ENCODE peak calls at places on chromosomes 11 and 22, in nine cellular contexts. One of them, this sample, is unnamed.

GRCh38 chr11:12179019-12179418 is 68.6 kb downstream of the MICAL2 start:
- DNase-seq in activated CD4-positive, alpha-beta T cell treated with anti-CD3 and anti-CD28 coated beads for 36 hours: peak; percentile 54
- DNase-seq in T-cell: no peak
- DNase-seq in iPS-NIHi11: peak; percentile 47
- DNase-seq in stimulated activated CD4-positive, alpha-beta T cell treated with anti-CD3 and anti-CD28 coated beads, Interleukin-4, amount 100 ng/mL, for 4 hours: no peak
- DNase-seq in upper lobe of right lung: peak; percentile 80
- DNase-seq in NCI-H748 treated with DMSO at 0.1 percent for 48 hours: no peak
- DNase-seq in stimulated activated CD8-positive, alpha-beta memory T cell treated with anti-CD3 and anti-CD28 coated beads, Interleukin-12 subunit alpha, Interleukin-12 subunit beta, amount 100 ng/mL, for 1 hour: no peak
- DNase-seq in H9: no peak
- DNase-seq in this sample: no peak

GRCh38 chr11:69816671-69817070 is 2.5 kb downstream of the FGF3 start:
- DNase-seq in activated CD4-positive, alpha-beta T cell treated with anti-CD3 and anti-CD28 coated beads for 36 hours: no peak
- DNase-seq in T-cell: no peak
- DNase-seq in iPS-NIHi11: no peak
- DNase-seq in stimulated activated CD4-positive, alpha-beta T cell treated with anti-CD3 and anti-CD28 coated beads, Interleukin-4, amount 100 ng/mL, for 4 hours: no peak
- DNase-seq in upper lobe of right lung: no peak
- DNase-seq in NCI-H748 treated with DMSO at 0.1 percent for 48 hours: no peak
- DNase-seq in stimulated activated CD8-positive, alpha-beta memory T cell treated with anti-CD3 and anti-CD28 coated beads, Interleukin-12 subunit alpha, Interleukin-12 subunit beta, amount 100 ng/mL, for 1 hour: no peak
- DNase-seq in H9: no peak
- DNase-seq in this sample: no peak

GRCh38 chr11:69912911-69913451 is 93.8 kb upstream of the FGF3 start:
- DNase-seq in activated CD4-positive, alpha-beta T cell treated with anti-CD3 and anti-CD28 coated beads for 36 hours: peak; percentile 55
- DNase-seq in T-cell: no peak
- DNase-seq in iPS-NIHi11: no peak
- DNase-seq in stimulated activated CD4-positive, alpha-beta T cell treated with anti-CD3 and anti-CD28 coated beads, Interleukin-4, amount 100 ng/mL, for 4 hours: no peak
- DNase-seq in upper lobe of right lung: peak; percentile 61
- DNase-seq in NCI-H748 treated with DMSO at 0.1 percent for 48 hours: no peak
- DNase-seq in stimulated activated CD8-positive, alpha-beta memory T cell treated with anti-CD3 and anti-CD28 coated beads, Interleukin-12 subunit alpha, Interleukin-12 subunit beta, amount 100 ng/mL, for 1 hour: no peak
- DNase-seq in H9: peak; percentile 46
- DNase-seq in this sample: no peak

GRCh38 chr22:44659140-44659539 is 42.9 kb upstream of the PRR5 start:
- DNase-seq in activated CD4-positive, alpha-beta T cell treated with anti-CD3 and anti-CD28 coated beads for 36 hours: no peak
- DNase-seq in T-cell: no peak
- DNase-seq in iPS-NIHi11: no peak
- DNase-seq in stimulated activated CD4-positive, alpha-beta T cell treated with anti-CD3 and anti-CD28 coated beads, Interleukin-4, amount 100 ng/mL, for 4 hours: no peak
- DNase-seq in upper lobe of right lung: no peak
- DNase-seq in NCI-H748 treated with DMSO at 0.1 percent for 48 hours: no peak
- DNase-seq in stimulated activated CD8-positive, alpha-beta memory T cell treated with anti-CD3 and anti-CD28 coated beads, Interleukin-12 subunit alpha, Interleukin-12 subunit beta, amount 100 ng/mL, for 1 hour: no peak
- DNase-seq in H9: peak; percentile 27
- DNase-seq in this sample: no peak

GRCh38 chr22:43637861-43638260 is 174.2 kb downstream of the EFCAB6 start:
- DNase-seq in activated CD4-positive, alpha-beta T cell treated with anti-CD3 and anti-CD28 coated beads for 36 hours: no peak
- DNase-seq in T-cell: no peak
- DNase-seq in iPS-NIHi11: no peak
- DNase-seq in stimulated activated CD4-positive, alpha-beta T cell treated with anti-CD3 and anti-CD28 coated beads, Interleukin-4, amount 100 ng/mL, for 4 hours: no peak
- DNase-seq in upper lobe of right lung: no peak
- DNase-seq in NCI-H748 treated with DMSO at 0.1 percent for 48 hours: no peak
- DNase-seq in stimulated activated CD8-positive, alpha-beta memory T cell treated with anti-CD3 and anti-CD28 coated beads, Interleukin-12 subunit alpha, Interleukin-12 subunit beta, amount 100 ng/mL, for 1 hour: no peak
- DNase-seq in H9: no peak
- DNase-seq in this sample: no peak

GRCh38 chr11:125273519-125274000 is 109.0 kb downstream of the PKNOX2 start:
- DNase-seq in activated CD4-positive, alpha-beta T cell treated with anti-CD3 and anti-CD28 coated beads for 36 hours: no peak
- DNase-seq in T-cell: no peak
- DNase-seq in iPS-NIHi11: no peak
- DNase-seq in stimulated activated CD4-positive, alpha-beta T cell treated with anti-CD3 and anti-CD28 coated beads, Interleukin-4, amount 100 ng/mL, for 4 hours: no peak
- DNase-seq in upper lobe of right lung: no peak
- DNase-seq in NCI-H748 treated with DMSO at 0.1 percent for 48 hours: no peak
- DNase-seq in stimulated activated CD8-positive, alpha-beta memory T cell treated with anti-CD3 and anti-CD28 coated beads, Interleukin-12 subunit alpha, Interleukin-12 subunit beta, amount 100 ng/mL, for 1 hour: no peak
- DNase-seq in H9: no peak
- DNase-seq in this sample: no peak

GRCh38 chr11:95985174-95985808 is 61.4 kb upstream of the MTMR2 start:
- DNase-seq in activated CD4-positive, alpha-beta T cell treated with anti-CD3 and anti-CD28 coated beads for 36 hours: no peak
- DNase-seq in T-cell: no peak
- DNase-seq in iPS-NIHi11: no peak
- DNase-seq in stimulated activated CD4-positive, alpha-beta T cell treated with anti-CD3 and anti-CD28 coated beads, Interleukin-4, amount 100 ng/mL, for 4 hours: no peak
- DNase-seq in upper lobe of right lung: no peak
- DNase-seq in NCI-H748 treated with DMSO at 0.1 percent for 48 hours: no peak
- DNase-seq in stimulated activated CD8-positive, alpha-beta memory T cell treated with anti-CD3 and anti-CD28 coated beads, Interleukin-12 subunit alpha, Interleukin-12 subunit beta, amount 100 ng/mL, for 1 hour: no peak
- DNase-seq in H9: no peak
- DNase-seq in this sample: no peak

GRCh38 chr22:37662039-37662438 is 3.5 kb downstream of the PDXP start:
- DNase-seq in activated CD4-positive, alpha-beta T cell treated with anti-CD3 and anti-CD28 coated beads for 36 hours: no peak
- DNase-seq in T-cell: no peak
- DNase-seq in iPS-NIHi11: no peak
- DNase-seq in stimulated activated CD4-positive, alpha-beta T cell treated with anti-CD3 and anti-CD28 coated beads, Interleukin-4, amount 100 ng/mL, for 4 hours: no peak
- DNase-seq in upper lobe of right lung: no peak
- DNase-seq in NCI-H748 treated with DMSO at 0.1 percent for 48 hours: no peak
- DNase-seq in stimulated activated CD8-positive, alpha-beta memory T cell treated with anti-CD3 and anti-CD28 coated beads, Interleukin-12 subunit alpha, Interleukin-12 subunit beta, amount 100 ng/mL, for 1 hour: no peak
- DNase-seq in H9: no peak
- DNase-seq in this sample: no peak

GRCh38 chr22:40681451-40681850 is 2.2 kb downstream of the MCHR1 start:
- DNase-seq in activated CD4-positive, alpha-beta T cell treated with anti-CD3 and anti-CD28 coated beads for 36 hours: no peak
- DNase-seq in T-cell: no peak
- DNase-seq in iPS-NIHi11: no peak
- DNase-seq in stimulated activated CD4-positive, alpha-beta T cell treated with anti-CD3 and anti-CD28 coated beads, Interleukin-4, amount 100 ng/mL, for 4 hours: no peak
- DNase-seq in upper lobe of right lung: no peak
- DNase-seq in NCI-H748 treated with DMSO at 0.1 percent for 48 hours: no peak
- DNase-seq in stimulated activated CD8-positive, alpha-beta memory T cell treated with anti-CD3 and anti-CD28 coated beads, Interleukin-12 subunit alpha, Interleukin-12 subunit beta, amount 100 ng/mL, for 1 hour: no peak
- DNase-seq in H9: no peak
- DNase-seq in this sample: no peak

GRCh38 chr11:93396356-93396755 is 65.8 kb downstream of the DEUP1 start:
- DNase-seq in activated CD4-positive, alpha-beta T cell treated with anti-CD3 and anti-CD28 coated beads for 36 hours: no peak
- DNase-seq in T-cell: no peak
- DNase-seq in iPS-NIHi11: no peak
- DNase-seq in stimulated activated CD4-positive, alpha-beta T cell treated with anti-CD3 and anti-CD28 coated beads, Interleukin-4, amount 100 ng/mL, for 4 hours: no peak
- DNase-seq in upper lobe of right lung: no peak
- DNase-seq in NCI-H748 treated with DMSO at 0.1 percent for 48 hours: no peak
- DNase-seq in stimulated activated CD8-positive, alpha-beta memory T cell treated with anti-CD3 and anti-CD28 coated beads, Interleukin-12 subunit alpha, Interleukin-12 subunit beta, amount 100 ng/mL, for 1 hour: no peak
- DNase-seq in H9: no peak
- DNase-seq in this sample: no peak

GRCh38 chr11:128802358-128802981 is 64.6 kb downstream of the KCNJ1 start:
- DNase-seq in activated CD4-positive, alpha-beta T cell treated with anti-CD3 and anti-CD28 coated beads for 36 hours: no peak
- DNase-seq in T-cell: no peak
- DNase-seq in iPS-NIHi11: peak; percentile 68
- DNase-seq in stimulated activated CD4-positive, alpha-beta T cell treated with anti-CD3 and anti-CD28 coated beads, Interleukin-4, amount 100 ng/mL, for 4 hours: no peak
- DNase-seq in upper lobe of right lung: no peak
- DNase-seq in NCI-H748 treated with DMSO at 0.1 percent for 48 hours: no peak
- DNase-seq in stimulated activated CD8-positive, alpha-beta memory T cell treated with anti-CD3 and anti-CD28 coated beads, Interleukin-12 subunit alpha, Interleukin-12 subunit beta, amount 100 ng/mL, for 1 hour: no peak
- DNase-seq in H9: peak; percentile 68
- DNase-seq in this sample: peak; percentile 72

GRCh38 chr11:63573881-63574855 is 11.0 kb upstream of the PLAAT2 start:
- DNase-seq in activated CD4-positive, alpha-beta T cell treated with anti-CD3 and anti-CD28 coated beads for 36 hours: peak; percentile 46
- DNase-seq in T-cell: no peak
- DNase-seq in iPS-NIHi11: no peak
- DNase-seq in stimulated activated CD4-positive, alpha-beta T cell treated with anti-CD3 and anti-CD28 coated beads, Interleukin-4, amount 100 ng/mL, for 4 hours: no peak
- DNase-seq in upper lobe of right lung: no peak
- DNase-seq in NCI-H748 treated with DMSO at 0.1 percent for 48 hours: no peak
- DNase-seq in stimulated activated CD8-positive, alpha-beta memory T cell treated with anti-CD3 and anti-CD28 coated beads, Interleukin-12 subunit alpha, Interleukin-12 subunit beta, amount 100 ng/mL, for 1 hour: no peak
- DNase-seq in H9: peak; percentile 31
- DNase-seq in this sample: no peak

GRCh38 chr11:12457030-12457600 is 79.7 kb downstream of the PARVA start:
- DNase-seq in activated CD4-positive, alpha-beta T cell treated with anti-CD3 and anti-CD28 coated beads for 36 hours: no peak
- DNase-seq in T-cell: no peak
- DNase-seq in iPS-NIHi11: no peak
- DNase-seq in stimulated activated CD4-positive, alpha-beta T cell treated with anti-CD3 and anti-CD28 coated beads, Interleukin-4, amount 100 ng/mL, for 4 hours: no peak
- DNase-seq in upper lobe of right lung: no peak
- DNase-seq in NCI-H748 treated with DMSO at 0.1 percent for 48 hours: no peak
- DNase-seq in stimulated activated CD8-positive, alpha-beta memory T cell treated with anti-CD3 and anti-CD28 coated beads, Interleukin-12 subunit alpha, Interleukin-12 subunit beta, amount 100 ng/mL, for 1 hour: no peak
- DNase-seq in H9: no peak
- DNase-seq in this sample: no peak

GRCh38 chr22:43446037-43446803 is 34.4 kb downstream of the MPPED1 start:
- DNase-seq in activated CD4-positive, alpha-beta T cell treated with anti-CD3 and anti-CD28 coated beads for 36 hours: no peak
- DNase-seq in T-cell: no peak
- DNase-seq in iPS-NIHi11: no peak
- DNase-seq in stimulated activated CD4-positive, alpha-beta T cell treated with anti-CD3 and anti-CD28 coated beads, Interleukin-4, amount 100 ng/mL, for 4 hours: no peak
- DNase-seq in upper lobe of right lung: peak; percentile 36
- DNase-seq in NCI-H748 treated with DMSO at 0.1 percent for 48 hours: no peak
- DNase-seq in stimulated activated CD8-positive, alpha-beta memory T cell treated with anti-CD3 and anti-CD28 coated beads, Interleukin-12 subunit alpha, Interleukin-12 subunit beta, amount 100 ng/mL, for 1 hour: no peak
- DNase-seq in H9: no peak
- DNase-seq in this sample: peak; percentile 48

GRCh38 chr11:16356057-16356750 is at the start of gene SOX6:
- DNase-seq in activated CD4-positive, alpha-beta T cell treated with anti-CD3 and anti-CD28 coated beads for 36 hours: no peak
- DNase-seq in T-cell: no peak
- DNase-seq in iPS-NIHi11: peak; percentile 14
- DNase-seq in stimulated activated CD4-positive, alpha-beta T cell treated with anti-CD3 and anti-CD28 coated beads, Interleukin-4, amount 100 ng/mL, for 4 hours: no peak
- DNase-seq in upper lobe of right lung: no peak
- DNase-seq in NCI-H748 treated with DMSO at 0.1 percent for 48 hours: peak; percentile 6
- DNase-seq in stimulated activated CD8-positive, alpha-beta memory T cell treated with anti-CD3 and anti-CD28 coated beads, Interleukin-12 subunit alpha, Interleukin-12 subunit beta, amount 100 ng/mL, for 1 hour: no peak
- DNase-seq in H9: no peak
- DNase-seq in this sample: no peak

GRCh38 chr22:50314081-50314454 is 6.6 kb upstream of the PLXNB2 start:
- DNase-seq in activated CD4-positive, alpha-beta T cell treated with anti-CD3 and anti-CD28 coated beads for 36 hours: no peak
- DNase-seq in T-cell: no peak
- DNase-seq in iPS-NIHi11: peak; percentile 1
- DNase-seq in stimulated activated CD4-positive, alpha-beta T cell treated with anti-CD3 and anti-CD28 coated beads, Interleukin-4, amount 100 ng/mL, for 4 hours: no peak
- DNase-seq in upper lobe of right lung: no peak
- DNase-seq in NCI-H748 treated with DMSO at 0.1 percent for 48 hours: no peak
- DNase-seq in stimulated activated CD8-positive, alpha-beta memory T cell treated with anti-CD3 and anti-CD28 coated beads, Interleukin-12 subunit alpha, Interleukin-12 subunit beta, amount 100 ng/mL, for 1 hour: no peak
- DNase-seq in H9: no peak
- DNase-seq in this sample: no peak

GRCh38 chr11:133118563-133119303 is 413.6 kb downstream of the OPCML start:
- DNase-seq in activated CD4-positive, alpha-beta T cell treated with anti-CD3 and anti-CD28 coated beads for 36 hours: no peak
- DNase-seq in T-cell: no peak
- DNase-seq in iPS-NIHi11: no peak
- DNase-seq in stimulated activated CD4-positive, alpha-beta T cell treated with anti-CD3 and anti-CD28 coated beads, Interleukin-4, amount 100 ng/mL, for 4 hours: no peak
- DNase-seq in upper lobe of right lung: no peak
- DNase-seq in NCI-H748 treated with DMSO at 0.1 percent for 48 hours: no peak
- DNase-seq in stimulated activated CD8-positive, alpha-beta memory T cell treated with anti-CD3 and anti-CD28 coated beads, Interleukin-12 subunit alpha, Interleukin-12 subunit beta, amount 100 ng/mL, for 1 hour: no peak
- DNase-seq in H9: no peak
- DNase-seq in this sample: no peak

GRCh38 chr11:83025267-83025704 is 46.4 kb downstream of the RAB30 start:
- DNase-seq in activated CD4-positive, alpha-beta T cell treated with anti-CD3 and anti-CD28 coated beads for 36 hours: no peak
- DNase-seq in T-cell: no peak
- DNase-seq in iPS-NIHi11: no peak
- DNase-seq in stimulated activated CD4-positive, alpha-beta T cell treated with anti-CD3 and anti-CD28 coated beads, Interleukin-4, amount 100 ng/mL, for 4 hours: no peak
- DNase-seq in upper lobe of right lung: no peak
- DNase-seq in NCI-H748 treated with DMSO at 0.1 percent for 48 hours: peak; percentile 76
- DNase-seq in stimulated activated CD8-positive, alpha-beta memory T cell treated with anti-CD3 and anti-CD28 coated beads, Interleukin-12 subunit alpha, Interleukin-12 subunit beta, amount 100 ng/mL, for 1 hour: no peak
- DNase-seq in H9: no peak
- DNase-seq in this sample: peak; percentile 38

GRCh38 chr11:126146454-126147192 is 64.8 kb downstream of the RPUSD4 start:
- DNase-seq in activated CD4-positive, alpha-beta T cell treated with anti-CD3 and anti-CD28 coated beads for 36 hours: no peak
- DNase-seq in T-cell: no peak
- DNase-seq in iPS-NIHi11: peak; percentile 79
- DNase-seq in stimulated activated CD4-positive, alpha-beta T cell treated with anti-CD3 and anti-CD28 coated beads, Interleukin-4, amount 100 ng/mL, for 4 hours: no peak
- DNase-seq in upper lobe of right lung: no peak
- DNase-seq in NCI-H748 treated with DMSO at 0.1 percent for 48 hours: peak; percentile 21
- DNase-seq in stimulated activated CD8-positive, alpha-beta memory T cell treated with anti-CD3 and anti-CD28 coated beads, Interleukin-12 subunit alpha, Interleukin-12 subunit beta, amount 100 ng/mL, for 1 hour: no peak
- DNase-seq in H9: peak; percentile 86
- DNase-seq in this sample: no peak

GRCh38 chr22:36853407-36854099 is 7.3 kb upstream of the NCF4 start:
- DNase-seq in activated CD4-positive, alpha-beta T cell treated with anti-CD3 and anti-CD28 coated beads for 36 hours: peak; percentile 96
- DNase-seq in T-cell: peak; percentile 83
- DNase-seq in iPS-NIHi11: peak; percentile 78
- DNase-seq in stimulated activated CD4-positive, alpha-beta T cell treated with anti-CD3 and anti-CD28 coated beads, Interleukin-4, amount 100 ng/mL, for 4 hours: peak; percentile 87
- DNase-seq in upper lobe of right lung: peak; percentile 92
- DNase-seq in NCI-H748 treated with DMSO at 0.1 percent for 48 hours: no peak
- DNase-seq in stimulated activated CD8-positive, alpha-beta memory T cell treated with anti-CD3 and anti-CD28 coated beads, Interleukin-12 subunit alpha, Interleukin-12 subunit beta, amount 100 ng/mL, for 1 hour: peak; percentile 72
- DNase-seq in H9: peak; percentile 87
- DNase-seq in this sample: peak; percentile 62

GRCh38 chr11:84685976-84686375 is 941.2 kb downstream of the DLG2 start:
- DNase-seq in activated CD4-positive, alpha-beta T cell treated with anti-CD3 and anti-CD28 coated beads for 36 hours: no peak
- DNase-seq in T-cell: no peak
- DNase-seq in iPS-NIHi11: no peak
- DNase-seq in stimulated activated CD4-positive, alpha-beta T cell treated with anti-CD3 and anti-CD28 coated beads, Interleukin-4, amount 100 ng/mL, for 4 hours: no peak
- DNase-seq in upper lobe of right lung: no peak
- DNase-seq in NCI-H748 treated with DMSO at 0.1 percent for 48 hours: no peak
- DNase-seq in stimulated activated CD8-positive, alpha-beta memory T cell treated with anti-CD3 and anti-CD28 coated beads, Interleukin-12 subunit alpha, Interleukin-12 subunit beta, amount 100 ng/mL, for 1 hour: no peak
- DNase-seq in H9: no peak
- DNase-seq in this sample: no peak

GRCh38 chr11:46305295-46305694 is 27.8 kb downstream of the CREB3L1 start:
- DNase-seq in activated CD4-positive, alpha-beta T cell treated with anti-CD3 and anti-CD28 coated beads for 36 hours: no peak
- DNase-seq in T-cell: peak; percentile 18
- DNase-seq in iPS-NIHi11: no peak
- DNase-seq in stimulated activated CD4-positive, alpha-beta T cell treated with anti-CD3 and anti-CD28 coated beads, Interleukin-4, amount 100 ng/mL, for 4 hours: no peak
- DNase-seq in upper lobe of right lung: no peak
- DNase-seq in NCI-H748 treated with DMSO at 0.1 percent for 48 hours: no peak
- DNase-seq in stimulated activated CD8-positive, alpha-beta memory T cell treated with anti-CD3 and anti-CD28 coated beads, Interleukin-12 subunit alpha, Interleukin-12 subunit beta, amount 100 ng/mL, for 1 hour: no peak
- DNase-seq in H9: no peak
- DNase-seq in this sample: no peak

GRCh38 chr11:74320538-74320937 is 9.1 kb upstream of the P4HA3 start:
- DNase-seq in activated CD4-positive, alpha-beta T cell treated with anti-CD3 and anti-CD28 coated beads for 36 hours: no peak
- DNase-seq in T-cell: no peak
- DNase-seq in iPS-NIHi11: no peak
- DNase-seq in stimulated activated CD4-positive, alpha-beta T cell treated with anti-CD3 and anti-CD28 coated beads, Interleukin-4, amount 100 ng/mL, for 4 hours: no peak
- DNase-seq in upper lobe of right lung: no peak
- DNase-seq in NCI-H748 treated with DMSO at 0.1 percent for 48 hours: no peak
- DNase-seq in stimulated activated CD8-positive, alpha-beta memory T cell treated with anti-CD3 and anti-CD28 coated beads, Interleukin-12 subunit alpha, Interleukin-12 subunit beta, amount 100 ng/mL, for 1 hour: no peak
- DNase-seq in H9: no peak
- DNase-seq in this sample: peak; percentile 60

GRCh38 chr11:59053387-59053786 is 32.7 kb upstream of the GLYATL1B start:
- DNase-seq in activated CD4-positive, alpha-beta T cell treated with anti-CD3 and anti-CD28 coated beads for 36 hours: peak; percentile 89
- DNase-seq in T-cell: peak; percentile 62
- DNase-seq in iPS-NIHi11: peak; percentile 26
- DNase-seq in stimulated activated CD4-positive, alpha-beta T cell treated with anti-CD3 and anti-CD28 coated beads, Interleukin-4, amount 100 ng/mL, for 4 hours: peak; percentile 79
- DNase-seq in upper lobe of right lung: peak; percentile 81
- DNase-seq in NCI-H748 treated with DMSO at 0.1 percent for 48 hours: no peak
- DNase-seq in stimulated activated CD8-positive, alpha-beta memory T cell treated with anti-CD3 and anti-CD28 coated beads, Interleukin-12 subunit alpha, Interleukin-12 subunit beta, amount 100 ng/mL, for 1 hour: peak; percentile 73
- DNase-seq in H9: peak; percentile 62
- DNase-seq in this sample: peak; percentile 75

GRCh38 chr11:75839851-75840250 is 24.8 kb downstream of the UVRAG start:
- DNase-seq in activated CD4-positive, alpha-beta T cell treated with anti-CD3 and anti-CD28 coated beads for 36 hours: no peak
- DNase-seq in T-cell: no peak
- DNase-seq in iPS-NIHi11: no peak
- DNase-seq in stimulated activated CD4-positive, alpha-beta T cell treated with anti-CD3 and anti-CD28 coated beads, Interleukin-4, amount 100 ng/mL, for 4 hours: no peak
- DNase-seq in upper lobe of right lung: no peak
- DNase-seq in NCI-H748 treated with DMSO at 0.1 percent for 48 hours: no peak
- DNase-seq in stimulated activated CD8-positive, alpha-beta memory T cell treated with anti-CD3 and anti-CD28 coated beads, Interleukin-12 subunit alpha, Interleukin-12 subunit beta, amount 100 ng/mL, for 1 hour: no peak
- DNase-seq in H9: no peak
- DNase-seq in this sample: no peak

GRCh38 chr11:2379471-2380174 is 2.5 kb downstream of the CD81 start:
- DNase-seq in activated CD4-positive, alpha-beta T cell treated with anti-CD3 and anti-CD28 coated beads for 36 hours: no peak
- DNase-seq in T-cell: no peak
- DNase-seq in iPS-NIHi11: no peak
- DNase-seq in stimulated activated CD4-positive, alpha-beta T cell treated with anti-CD3 and anti-CD28 coated beads, Interleukin-4, amount 100 ng/mL, for 4 hours: no peak
- DNase-seq in upper lobe of right lung: no peak
- DNase-seq in NCI-H748 treated with DMSO at 0.1 percent for 48 hours: no peak
- DNase-seq in stimulated activated CD8-positive, alpha-beta memory T cell treated with anti-CD3 and anti-CD28 coated beads, Interleukin-12 subunit alpha, Interleukin-12 subunit beta, amount 100 ng/mL, for 1 hour: no peak
- DNase-seq in H9: no peak
- DNase-seq in this sample: no peak

GRCh38 chr11:3154001-3154599 is 11.0 kb downstream of the OSBPL5 start:
- DNase-seq in activated CD4-positive, alpha-beta T cell treated with anti-CD3 and anti-CD28 coated beads for 36 hours: no peak
- DNase-seq in T-cell: no peak
- DNase-seq in iPS-NIHi11: no peak
- DNase-seq in stimulated activated CD4-positive, alpha-beta T cell treated with anti-CD3 and anti-CD28 coated beads, Interleukin-4, amount 100 ng/mL, for 4 hours: no peak
- DNase-seq in upper lobe of right lung: peak; percentile 65
- DNase-seq in NCI-H748 treated with DMSO at 0.1 percent for 48 hours: no peak
- DNase-seq in stimulated activated CD8-positive, alpha-beta memory T cell treated with anti-CD3 and anti-CD28 coated beads, Interleukin-12 subunit alpha, Interleukin-12 subunit beta, amount 100 ng/mL, for 1 hour: no peak
- DNase-seq in H9: no peak
- DNase-seq in this sample: no peak

GRCh38 chr11:68927280-68928107 is 23.8 kb downstream of the IGHMBP2 start:
- DNase-seq in activated CD4-positive, alpha-beta T cell treated with anti-CD3 and anti-CD28 coated beads for 36 hours: no peak
- DNase-seq in T-cell: no peak
- DNase-seq in iPS-NIHi11: no peak
- DNase-seq in stimulated activated CD4-positive, alpha-beta T cell treated with anti-CD3 and anti-CD28 coated beads, Interleukin-4, amount 100 ng/mL, for 4 hours: no peak
- DNase-seq in upper lobe of right lung: peak; percentile 48
- DNase-seq in NCI-H748 treated with DMSO at 0.1 percent for 48 hours: no peak
- DNase-seq in stimulated activated CD8-positive, alpha-beta memory T cell treated with anti-CD3 and anti-CD28 coated beads, Interleukin-12 subunit alpha, Interleukin-12 subunit beta, amount 100 ng/mL, for 1 hour: no peak
- DNase-seq in H9: no peak
- DNase-seq in this sample: no peak

GRCh38 chr11:1196516-1197391 is 26.1 kb upstream of the MUC5B start:
- DNase-seq in activated CD4-positive, alpha-beta T cell treated with anti-CD3 and anti-CD28 coated beads for 36 hours: peak; percentile 3
- DNase-seq in T-cell: no peak
- DNase-seq in iPS-NIHi11: peak; percentile 5
- DNase-seq in stimulated activated CD4-positive, alpha-beta T cell treated with anti-CD3 and anti-CD28 coated beads, Interleukin-4, amount 100 ng/mL, for 4 hours: no peak
- DNase-seq in upper lobe of right lung: peak; percentile 57
- DNase-seq in NCI-H748 treated with DMSO at 0.1 percent for 48 hours: no peak
- DNase-seq in stimulated activated CD8-positive, alpha-beta memory T cell treated with anti-CD3 and anti-CD28 coated beads, Interleukin-12 subunit alpha, Interleukin-12 subunit beta, amount 100 ng/mL, for 1 hour: no peak
- DNase-seq in H9: peak; percentile 20
- DNase-seq in this sample: no peak

GRCh38 chr22:46803031-46803880 is 40.8 kb downstream of the TBC1D22A start:
- DNase-seq in activated CD4-positive, alpha-beta T cell treated with anti-CD3 and anti-CD28 coated beads for 36 hours: peak; percentile 84
- DNase-seq in T-cell: peak; percentile 57
- DNase-seq in iPS-NIHi11: peak; percentile 90
- DNase-seq in stimulated activated CD4-positive, alpha-beta T cell treated with anti-CD3 and anti-CD28 coated beads, Interleukin-4, amount 100 ng/mL, for 4 hours: peak; percentile 66
- DNase-seq in upper lobe of right lung: peak; percentile 87
- DNase-seq in NCI-H748 treated with DMSO at 0.1 percent for 48 hours: peak; percentile 18
- DNase-seq in stimulated activated CD8-positive, alpha-beta memory T cell treated with anti-CD3 and anti-CD28 coated beads, Interleukin-12 subunit alpha, Interleukin-12 subunit beta, amount 100 ng/mL, for 1 hour: peak; percentile 52
- DNase-seq in H9: peak; percentile 79
- DNase-seq in this sample: peak; percentile 60

This sample was measured in PC-3.